ENCODE peak calls at places on chromosome 17, in seven cellular contexts. One of them, this sample, is unnamed.
A peak's percentile ranks its signal among the peaks of the same experiment; 100 is the strongest.

GRCh38 chr17:20926532-20926931 is 116.3 kb downstream of the USP22 start:
- DNase-seq in NCI-H460: no peak
- DNase-seq in anterior cingulate cortex: no peak
- DNase-seq in heart left ventricle: no peak
- DNase-seq in Calu3: no peak
- DNase-seq in HT1080: no peak
- DNase-seq in activated T-helper 9 cell treated with anti-CD3 and anti-CD28 coated beads, Interleukin-2, amount 50 U/mL, for 16 hours: no peak
- DNase-seq in this sample: no peak

GRCh38 chr17:10620823-10621222 is 36.3 kb downstream of the MYH3 start:
- DNase-seq in HT1080: no peak
- DNase-seq in activated T-helper 9 cell treated with anti-CD3 and anti-CD28 coated beads, Interleukin-2, amount 50 U/mL, for 16 hours: no peak
- DNase-seq in heart left ventricle: no peak
- DNase-seq in NCI-H460: no peak
- DNase-seq in Calu3: no peak
- DNase-seq in anterior cingulate cortex: no peak
- DNase-seq in this sample: no peak

GRCh38 chr17:59292174-59292523 is 39.3 kb upstream of the YPEL2 start:
- DNase-seq in NCI-H460: no peak
- DNase-seq in HT1080: no peak
- DNase-seq in activated T-helper 9 cell treated with anti-CD3 and anti-CD28 coated beads, Interleukin-2, amount 50 U/mL, for 16 hours: no peak
- DNase-seq in heart left ventricle: no peak
- DNase-seq in anterior cingulate cortex: no peak
- DNase-seq in Calu3: no peak
- DNase-seq in this sample: no peak

GRCh38 chr17:80920406-80920805 is 71.2 kb upstream of the CHMP6 start:
- DNase-seq in Calu3: no peak
- DNase-seq in NCI-H460: no peak
- DNase-seq in anterior cingulate cortex: no peak
- DNase-seq in HT1080: no peak
- DNase-seq in activated T-helper 9 cell treated with anti-CD3 and anti-CD28 coated beads, Interleukin-2, amount 50 U/mL, for 16 hours: no peak
- DNase-seq in heart left ventricle: no peak
- DNase-seq in this sample: no peak

GRCh38 chr17:4849011-4849536 is 15.9 kb downstream of the MINK1 start:
- DNase-seq in Calu3: peak; percentile 38
- DNase-seq in NCI-H460: no peak
- DNase-seq in anterior cingulate cortex: no peak
- DNase-seq in HT1080: no peak
- DNase-seq in heart left ventricle: no peak
- DNase-seq in activated T-helper 9 cell treated with anti-CD3 and anti-CD28 coated beads, Interleukin-2, amount 50 U/mL, for 16 hours: no peak
- DNase-seq in this sample: no peak

GRCh38 chr17:60941028-60941427 is 263.4 kb downstream of the BCAS3 start:
- DNase-seq in NCI-H460: peak; percentile 78
- DNase-seq in activated T-helper 9 cell treated with anti-CD3 and anti-CD28 coated beads, Interleukin-2, amount 50 U/mL, for 16 hours: no peak
- DNase-seq in HT1080: peak; percentile 81
- DNase-seq in Calu3: no peak
- DNase-seq in heart left ventricle: peak; percentile 83
- DNase-seq in anterior cingulate cortex: no peak
- DNase-seq in this sample: peak; percentile 94

GRCh38 chr17:18977646-18978045 is 25.7 kb downstream of the SLC5A10 start:
- DNase-seq in HT1080: no peak
- DNase-seq in heart left ventricle: no peak
- DNase-seq in activated T-helper 9 cell treated with anti-CD3 and anti-CD28 coated beads, Interleukin-2, amount 50 U/mL, for 16 hours: no peak
- DNase-seq in Calu3: no peak
- DNase-seq in NCI-H460: no peak
- DNase-seq in anterior cingulate cortex: no peak
- DNase-seq in this sample: no peak

GRCh38 chr17:65595071-65595655 is 33.7 kb upstream of the AXIN2 start:
- DNase-seq in anterior cingulate cortex: no peak
- DNase-seq in Calu3: no peak
- DNase-seq in heart left ventricle: no peak
- DNase-seq in HT1080: no peak
- DNase-seq in NCI-H460: no peak
- DNase-seq in activated T-helper 9 cell treated with anti-CD3 and anti-CD28 coated beads, Interleukin-2, amount 50 U/mL, for 16 hours: no peak
- DNase-seq in this sample: no peak

GRCh38 chr17:58677204-58677880 is 14.5 kb downstream of the TEX14 start:
- DNase-seq in activated T-helper 9 cell treated with anti-CD3 and anti-CD28 coated beads, Interleukin-2, amount 50 U/mL, for 16 hours: no peak
- DNase-seq in NCI-H460: no peak
- DNase-seq in heart left ventricle: no peak
- DNase-seq in Calu3: no peak
- DNase-seq in anterior cingulate cortex: no peak
- DNase-seq in HT1080: peak; percentile 56
- DNase-seq in this sample: no peak

GRCh38 chr17:74671031-74671771 is 41.5 kb downstream of the CD300LF start:
- DNase-seq in NCI-H460: peak; percentile 82
- DNase-seq in HT1080: peak; percentile 68
- DNase-seq in anterior cingulate cortex: peak; percentile 24
- DNase-seq in heart left ventricle: peak; percentile 75
- DNase-seq in Calu3: peak; percentile 15
- DNase-seq in activated T-helper 9 cell treated with anti-CD3 and anti-CD28 coated beads, Interleukin-2, amount 50 U/mL, for 16 hours: peak; percentile 53
- DNase-seq in this sample: peak; percentile 12

GRCh38 chr17:65431116-65431515 is 130.3 kb downstream of the AXIN2 start:
- DNase-seq in heart left ventricle: no peak
- DNase-seq in HT1080: peak; percentile 9
- DNase-seq in anterior cingulate cortex: no peak
- DNase-seq in NCI-H460: no peak
- DNase-seq in activated T-helper 9 cell treated with anti-CD3 and anti-CD28 coated beads, Interleukin-2, amount 50 U/mL, for 16 hours: no peak
- DNase-seq in Calu3: no peak
- DNase-seq in this sample: no peak

GRCh38 chr17:71453876-71454422 is 666.9 kb upstream of the SOX9 start:
- DNase-seq in HT1080: no peak
- DNase-seq in anterior cingulate cortex: no peak
- DNase-seq in heart left ventricle: no peak
- DNase-seq in Calu3: no peak
- DNase-seq in NCI-H460: no peak
- DNase-seq in activated T-helper 9 cell treated with anti-CD3 and anti-CD28 coated beads, Interleukin-2, amount 50 U/mL, for 16 hours: no peak
- DNase-seq in this sample: no peak

This sample was measured in skeletal muscle cell.